ENCODE peak calls at places on chromosomes 16 and 17, in eight cellular contexts. P is coronary artery, A is lung, K is heart right ventricle, R is tibial artery, U is kidney, G is IMR-90, D is pancreas. B is an unnamed sample.

GRCh38 chr17:7703584-7704574 is 1.1 kb upstream of the EFNB3 start:
- DNase-seq in G (no peak), A (no peak), D (peak; percentile 42), K (no peak), U (peak; percentile 86), P (peak; percentile 71), R (no peak), B (no peak)

GRCh38 chr17:7922499-7923289 is 6.6 kb upstream of the RNF227 start:
- DNase-seq in U (peak; percentile 94), D (peak; percentile 91), P (peak; percentile 85), G (peak; percentile 67), K (peak; percentile 93), A (peak; percentile 84), R (peak; percentile 92), B (peak; percentile 81)

GRCh38 chr16:55470533-55471371 is 8.2 kb upstream of the MMP2 start:
- DNase-seq in K (no peak), D (no peak), A (no peak), P (peak; percentile 76), U (no peak), G (no peak), R (peak; percentile 76), B (no peak)

GRCh38 chr16:68146583-68146982 is 61.4 kb downstream of the NFATC3 start:
- DNase-seq in U (no peak), G (peak; percentile 60), A (no peak), P (no peak), D (no peak), R (no peak), K (no peak), B (no peak)

GRCh38 chr16:75017670-75018525 is 19.1 kb downstream of the ZNRF1 start:
- DNase-seq in R (no peak), U (no peak), K (no peak), G (no peak), P (no peak), A (no peak), D (no peak), B (no peak)

GRCh38 chr17:12619444-12620199 is 46.1 kb upstream of the MYOCD start:
- DNase-seq in K (no peak), R (no peak), U (no peak), D (no peak), G (peak; percentile 79), P (no peak), A (no peak), B (peak; percentile 54)

GRCh38 chr16:2474877-2475412 is at the start of gene TBC1D24:
- DNase-seq in U (peak; percentile 95), P (peak; percentile 86), A (peak; percentile 81), G (peak; percentile 72), K (peak; percentile 84), R (peak; percentile 93), D (peak; percentile 93), B (peak; percentile 71)

GRCh38 chr17:1442187-1442586 is 13.8 kb downstream of the CRK start:
- DNase-seq in R (no peak), K (no peak), A (no peak), P (no peak), D (no peak), U (no peak), G (no peak), B (no peak)

GRCh38 chr17:28193241-28193640 is 125.8 kb upstream of the TMEM97 start:
- DNase-seq in K (peak; percentile 4), U (no peak), A (peak; percentile 44), G (no peak), D (no peak), P (no peak), R (peak; percentile 69), B (peak; percentile 18)

GRCh38 chr16:51441331-51441730 is 290.3 kb upstream of the SALL1 start:
- DNase-seq in G (no peak), D (no peak), U (no peak), K (no peak), P (no peak), R (no peak), A (no peak), B (no peak)

GRCh38 chr17:2244545-2245525 is 58.8 kb downstream of the SMG6 start:
- DNase-seq in U (peak; percentile 92), D (peak; percentile 86), A (peak; percentile 87), K (peak; percentile 86), G (peak; percentile 92), P (peak; percentile 91), R (peak; percentile 91), B (peak; percentile 88)

GRCh38 chr16:83685615-83686165 is 122.1 kb upstream of the HSBP1 start:
- DNase-seq in G (no peak), R (peak; percentile 76), P (no peak), A (no peak), K (no peak), D (no peak), U (no peak), B (no peak)

GRCh38 chr16:9077001-9077809 is 14.2 kb upstream of the HAPSTR1 start:
- DNase-seq in G (peak; percentile 88), P (no peak), U (peak; percentile 34), K (no peak), D (no peak), A (no peak), R (no peak), B (no peak)

GRCh38 chr16:26665166-26665939 is 401.4 kb upstream of the C16orf82 start:
- DNase-seq in G (no peak), A (no peak), P (no peak), K (no peak), U (no peak), D (no peak), R (no peak), B (no peak)

GRCh38 chr17:82419471-82419995 is 1.1 kb upstream of the OGFOD3 start:
- DNase-seq in D (no peak), R (no peak), G (no peak), A (no peak), U (no peak), K (no peak), P (no peak), B (no peak)

GRCh38 chr17:58316260-58316960 is 12.2 kb downstream of the TSPOAP1 start:
- DNase-seq in R (peak; percentile 34), K (no peak), A (no peak), D (no peak), P (peak; percentile 38), G (no peak), U (peak; percentile 59), B (no peak)

GRCh38 chr16:10312784-10313724 is 72.8 kb upstream of the ATF7IP2 start:
- DNase-seq in A (no peak), G (no peak), P (no peak), D (no peak), U (no peak), R (no peak), K (no peak), B (no peak)

GRCh38 chr17:40493697-40494096 is 7.7 kb downstream of the TNS4 start:
- DNase-seq in D (no peak), P (no peak), K (no peak), R (no peak), A (no peak), U (peak; percentile 43), G (no peak), B (no peak)

GRCh38 chr17:46895171-46895570 is 27.8 kb upstream of the GOSR2 start:
- DNase-seq in P (no peak), G (no peak), U (no peak), A (no peak), D (no peak), K (no peak), R (no peak), B (no peak)

GRCh38 chr17:14308965-14309879 is 8.3 kb downstream of the HS3ST3B1 start:
- DNase-seq in P (peak; percentile 80), D (peak; percentile 92), K (peak; percentile 89), R (peak; percentile 77), A (peak; percentile 87), G (peak; percentile 89), U (peak; percentile 97), B (peak; percentile 49)

GRCh38 chr17:28008526-28008925 is 34.0 kb upstream of the NLK start:
- DNase-seq in K (peak; percentile 34), P (no peak), D (peak; percentile 58), U (no peak), R (no peak), A (no peak), G (peak; percentile 66), B (peak; percentile 5)

GRCh38 chr16:27526169-27526568 is 23.5 kb downstream of the GTF3C1 start:
- DNase-seq in U (no peak), A (no peak), G (no peak), R (no peak), K (peak; percentile 80), D (peak; percentile 56), P (no peak), B (no peak)

GRCh38 chr16:53129281-53130192 is 74.7 kb downstream of the CHD9 start:
- DNase-seq in A (no peak), R (no peak), G (peak; percentile 81), K (no peak), D (no peak), U (no peak), P (no peak), B (no peak)

GRCh38 chr16:72369273-72369672 is 197.3 kb upstream of the PMFBP1 start:
- DNase-seq in G (no peak), P (no peak), U (no peak), D (no peak), K (no peak), A (no peak), R (no peak), B (no peak)
- H3K27ac ChIP-seq in G (no peak overlapping the region), P (no peak overlapping the region), U (no peak overlapping the region), D (no peak overlapping the region), K (no peak overlapping the region), A (no peak overlapping the region), R (no peak overlapping the region), B (no peak overlapping the region)

GRCh38 chr17:19812407-19812806 is 55.3 kb downstream of the ULK2 start:
- DNase-seq in K (no peak), P (no peak), D (no peak), U (no peak), G (peak; percentile 10), A (no peak), R (no peak), B (no peak)
- TF ChIP-seq CTCF in K (peak; percentile 7), P (no peak), D (no peak), U (no peak), G (peak; percentile 31), A (no peak), R (no peak), B (peak; percentile 24)

DNA sequence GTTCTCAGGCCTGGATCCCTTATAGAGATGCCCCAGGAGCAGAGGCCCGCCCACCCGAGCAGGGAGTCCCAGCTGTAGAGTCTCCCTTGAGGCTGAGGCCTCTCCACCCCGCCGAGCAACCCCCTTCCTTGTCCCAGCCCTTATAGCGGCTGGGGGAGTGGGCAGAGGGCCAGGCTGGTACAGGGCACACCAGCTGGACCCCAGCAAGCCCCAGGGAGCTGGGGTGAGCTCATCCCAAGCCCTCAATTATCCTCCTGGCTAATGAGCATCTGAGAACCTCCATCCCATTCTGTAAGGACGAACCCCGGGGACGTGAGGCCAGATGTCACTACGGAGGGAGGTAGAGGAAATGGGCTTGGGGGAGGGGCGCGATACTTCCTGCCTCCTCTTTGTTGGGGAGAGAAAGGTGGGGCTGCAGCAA is 3.2 kb upstream of the SNN start:
- DNase-seq in D (no peak), U (peak; percentile 75), P (no peak), K (no peak), G (no peak), A (no peak), R (peak; percentile 56), B (no peak)
- H3K4me3 ChIP-seq in D (no peak overlapping the region), U (no peak overlapping the region), P (no peak overlapping the region), K (no peak overlapping the region), G (no peak overlapping the region), A (no peak overlapping the region), R (no peak overlapping the region), B (no peak overlapping the region)

DNA sequence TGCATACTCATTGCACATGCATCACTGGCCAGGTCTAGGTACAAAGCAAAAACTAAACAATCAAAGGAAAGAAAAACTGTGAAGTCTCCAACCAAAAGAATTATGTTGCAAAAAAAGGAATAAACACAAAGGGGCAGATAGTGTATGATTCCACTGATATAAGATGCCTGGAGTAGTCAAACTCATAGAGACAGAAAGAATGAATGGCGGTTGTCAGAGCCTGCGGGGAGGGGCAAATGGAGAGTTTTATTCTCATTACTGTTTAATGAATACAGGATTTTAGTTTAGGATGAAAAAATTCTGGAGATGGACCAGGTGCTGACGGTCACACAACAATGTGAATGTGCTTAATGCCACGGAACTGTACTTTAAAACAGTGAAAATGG is 20.8 kb downstream of the STAT5B start:
- DNase-seq in K (no peak), G (no peak), A (no peak), U (no peak), R (no peak), P (no peak), D (no peak), B (no peak)
- H3K27ac ChIP-seq in K (no peak overlapping the region), G (no peak overlapping the region), A (no peak overlapping the region), U (no peak overlapping the region), R (no peak overlapping the region), P (no peak overlapping the region), D (no peak overlapping the region), B (no peak overlapping the region)

B was measured in tibial nerve.